ENCODE peak calls at places on chromosomes 12 and 14, in ten cellular contexts. S is ovary; G is left ventricle myocardium inferior; N is PC-3; B is left lung; W is AG04450; R is CD8-positive, alpha-beta memory T cell; A is endothelial cell of umbilical vein; C is right lobe of liver; H is neural progenitor cell. Y is an unnamed sample. For H3K9me3, the result is how much of the 10 kb centered on the place peaks cover.

GRCh38 chr14:62585247-62585646 is 460.0 kb downstream of the KCNH5 start:
- DNase-seq in S (no peak), G (no peak), N (no peak), B (no peak), W (no peak), R (no peak), A (no peak), C (no peak), H (no peak), Y (no peak)

GRCh38 chr12:32568241-32568640 is 110.9 kb upstream of the DNM1L start:
- DNase-seq in S (no peak), G (no peak), N (peak), B (no peak), W (peak), R (no peak), A (peak), C (no peak), H (no peak), Y (no peak)

GRCh38 chr14:68546839-68547238 is 246.0 kb downstream of the ZFP36L1 start:
- DNase-seq in S (no peak), G (no peak), N (peak), B (no peak), W (peak), R (no peak), A (no peak), C (no peak), H (no peak), Y (no peak)

GRCh38 chr14:57871487-57872080 is 5.7 kb upstream of the SLC35F4 start:
- DNase-seq in S (no peak), G (no peak), N (peak), B (no peak), W (peak), R (no peak), A (peak), C (no peak), H (peak), Y (no peak)

GRCh38 chr14:64510825-64511679 is 6.5 kb downstream of the ZBTB1 start:
- DNase-seq in S (no peak), G (no peak), N (peak), B (no peak), W (peak), R (peak), A (peak), C (no peak), H (peak), Y (no peak)

GRCh38 chr14:102317564-102318248 is 1.8 kb upstream of the ZNF839 start:
- DNase-seq in S (no peak), G (peak), N (peak), B (no peak), W (no peak), R (no peak), A (peak), C (no peak), H (peak), Y (no peak)

GRCh38 chr12:65269603-65270002 is 8.9 kb upstream of the MSRB3 start:
- DNase-seq in S (no peak), G (no peak), N (peak), B (no peak), W (no peak), R (no peak), A (peak), C (no peak), H (no peak), Y (no peak)

GRCh38 chr12:4539167-4539870 is 629 bp downstream of the RAD51AP1 start:
- DNase-seq in S (no peak), G (no peak), N (peak), B (no peak), W (no peak), R (no peak), A (no peak), C (no peak), H (no peak), Y (no peak)

GRCh38 chr14:20559461-20559904 is 1.4 kb downstream of the RNASE9 start:
- DNase-seq in S (no peak), G (no peak), N (no peak), B (no peak), W (no peak), R (no peak), A (no peak), C (no peak), H (peak), Y (no peak)

GRCh38 chr14:77947372-77947771 is 147.5 kb downstream of the ADCK1 start:
- DNase-seq in S (no peak), G (no peak), N (no peak), B (no peak), W (no peak), R (no peak), A (no peak), C (no peak), H (no peak), Y (no peak)
- H3K9me3 ChIP-seq in S (under half), G (under half), N (under half), B (under half), W (under half), R (under half), A (under half), C (under half), H (under half), Y (under half)

GRCh38 chr14:97262336-97262735 is 465.2 kb downstream of the VRK1 start:
- DNase-seq in S (no peak), G (no peak), N (no peak), B (no peak), W (no peak), R (no peak), A (no peak), C (no peak), H (no peak), Y (no peak)
- H3K27ac ChIP-seq in S (no peak), G (no peak), N (no peak), B (no peak), W (no peak), R (no peak), A (no peak), C (no peak), H (no peak), Y (no peak)

GRCh38 chr12:47085815-47086252 is 6.1 kb upstream of the AMIGO2 start:
- DNase-seq in S (no peak), G (no peak), N (peak), B (no peak), W (no peak), R (peak), A (peak), C (no peak), H (no peak), Y (no peak)
- H3K4me3 ChIP-seq in S (no peak), G (no peak), N (no peak), B (no peak), W (no peak), R (no peak), A (no peak), C (no peak), H (no peak), Y (no peak)

GRCh38 chr12:34048714-34049113 is 26.4 kb downstream of the ALG10 start:
- DNase-seq in S (no peak), G (no peak), N (no peak), B (no peak), W (no peak), R (no peak), A (no peak), C (no peak), H (no peak), Y (no peak)

GRCh38 chr12:34046570-34046969 is 24.3 kb downstream of the ALG10 start:
- DNase-seq in S (no peak), G (no peak), N (no peak), B (no peak), W (no peak), R (no peak), A (no peak), C (no peak), H (no peak), Y (no peak)

GRCh38 chr12:34051486-34051885 is 29.2 kb downstream of the ALG10 start:
- DNase-seq in S (no peak), G (no peak), N (no peak), B (no peak), W (no peak), R (no peak), A (no peak), C (no peak), H (no peak), Y (no peak)
- H3K9me3 ChIP-seq in S (under half), G (under half), N (under half), B (under half), W (under half), R (under half), A (under half), C (under half), H (under half), Y (under half)

DNA sequence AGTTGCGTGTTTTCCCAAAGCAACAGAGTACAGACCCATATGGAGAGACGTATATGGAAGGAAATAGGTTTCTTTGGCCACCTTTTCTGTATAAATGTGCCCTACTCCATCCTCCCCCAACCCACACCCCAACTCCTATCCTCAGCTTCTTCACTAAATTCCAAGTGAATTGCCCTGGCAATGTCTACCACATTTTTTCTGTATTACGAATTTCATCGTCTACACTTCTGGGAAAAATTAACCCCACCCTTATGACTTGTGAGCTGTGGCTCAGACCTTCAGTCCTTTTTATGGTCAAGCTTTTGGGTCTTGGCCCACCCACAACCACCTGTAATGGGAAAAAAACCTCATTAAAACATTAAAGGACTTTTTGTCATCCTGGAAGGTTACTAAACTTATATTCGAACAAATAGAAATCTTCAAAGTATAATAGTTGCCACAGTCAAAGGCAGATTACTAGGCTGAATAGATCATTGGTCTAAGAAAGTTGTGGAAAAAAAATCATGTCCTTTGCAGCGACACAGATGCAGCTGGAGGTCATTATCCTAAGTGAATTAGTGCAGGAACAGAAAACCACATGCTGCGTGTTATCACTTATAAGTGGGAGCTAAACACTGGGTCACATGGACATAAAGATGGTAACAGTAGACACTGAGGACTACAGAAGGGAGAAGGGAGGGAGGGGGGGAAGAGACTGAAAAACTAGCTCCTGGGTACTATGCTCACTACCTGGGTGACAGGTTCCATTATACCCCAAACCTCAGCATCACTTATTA is 15.7 kb upstream of the NFKBIA start:
- DNase-seq in S (no peak), G (no peak), N (peak), B (no peak), W (no peak), R (no peak), A (no peak), C (no peak), H (no peak), Y (no peak)
- H3K27ac ChIP-seq in S (no peak), G (no peak), N (peak), B (no peak), W (no peak), R (no peak), A (peak), C (no peak), H (no peak), Y (peak)

DNA sequence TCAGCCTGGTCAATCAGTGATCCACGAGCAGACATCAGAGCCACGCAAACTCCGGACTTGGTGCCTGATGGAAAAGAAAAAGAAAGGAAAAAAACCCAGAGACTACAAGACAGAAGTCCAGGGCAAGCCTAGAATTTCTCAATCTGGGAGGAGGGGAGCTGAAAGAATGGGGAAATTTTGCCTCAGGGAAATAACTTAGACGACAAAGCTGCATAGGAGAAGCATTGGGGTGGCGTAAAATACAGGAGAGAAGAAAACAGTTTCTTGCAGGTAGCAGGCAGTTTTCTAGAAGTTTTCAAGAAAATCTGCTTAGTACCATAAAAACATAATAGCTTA is 2.6 kb upstream of the SLC11A2 start:
- DNase-seq in S (no peak), G (no peak), N (peak), B (no peak), W (no peak), R (no peak), A (no peak), C (no peak), H (no peak), Y (no peak)
- H3K4me3 ChIP-seq in S (no peak), G (no peak), N (peak), B (no peak), W (no peak), R (no peak), A (no peak), C (no peak), H (no peak), Y (no peak)

GRCh38 chr14:101060171-101060601 is 156.7 kb upstream of the RTL1 start:
- DNase-seq in S (peak), G (no peak), N (no peak), B (peak), W (no peak), R (no peak), A (no peak), C (peak), H (no peak), Y (no peak)

GRCh38 chr14:101057394-101057793 is 153.9 kb upstream of the RTL1 start:
- DNase-seq in S (no peak), G (no peak), N (no peak), B (no peak), W (no peak), R (no peak), A (no peak), C (no peak), H (no peak), Y (no peak)

GRCh38 chr14:101056446-101056845 is 152.9 kb upstream of the RTL1 start:
- DNase-seq in S (no peak), G (no peak), N (no peak), B (no peak), W (no peak), R (no peak), A (no peak), C (no peak), H (no peak), Y (no peak)

GRCh38 chr14:101055776-101056374 is 152.4 kb upstream of the RTL1 start:
- DNase-seq in S (peak), G (no peak), N (no peak), B (peak), W (no peak), R (no peak), A (no peak), C (peak), H (no peak), Y (no peak)

DNA sequence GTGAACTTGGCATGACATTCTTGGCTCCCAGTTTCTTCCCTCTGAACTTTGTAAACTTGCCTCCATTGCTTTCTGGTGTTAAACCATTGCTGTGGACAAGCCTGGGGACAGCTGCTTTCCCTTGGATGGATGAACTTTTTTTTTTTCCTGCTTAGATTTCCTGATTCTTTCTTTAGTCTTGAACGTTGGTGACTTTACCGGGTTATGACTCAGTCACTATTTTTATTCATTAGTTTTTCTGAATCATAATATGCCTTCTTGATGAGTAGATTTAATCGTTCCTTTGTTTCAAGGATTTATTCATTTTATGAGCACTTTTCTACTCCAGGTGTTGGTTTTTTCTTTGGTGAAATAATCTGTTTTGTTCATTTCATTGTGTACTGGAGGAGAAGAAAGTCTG is 155.0 kb upstream of the RTL1 start:
- DNase-seq in S (no peak), G (no peak), N (peak), B (no peak), W (no peak), R (no peak), A (peak), C (no peak), H (no peak), Y (no peak)
- H3K9me3 ChIP-seq in S (under half), G (under half), N (under half), B (under half), W (under half), R (under half), A (under half), C (under half), H (under half), Y (under half)

GRCh38 chr12:52832960-52833905 is 878 bp downstream of the KRT79 start:
- DNase-seq in S (no peak), G (no peak), N (no peak), B (no peak), W (no peak), R (no peak), A (no peak), C (no peak), H (no peak), Y (no peak)
- H3K27ac ChIP-seq in S (no peak), G (no peak), N (no peak), B (no peak), W (no peak), R (no peak), A (no peak), C (no peak), H (no peak), Y (no peak)

GRCh38 chr14:89618821-89619551 is 202.0 kb upstream of the FOXN3 start:
- DNase-seq in S (peak), G (peak), N (peak), B (peak), W (no peak), R (peak), A (peak), C (peak), H (peak), Y (peak)
- H3K4me3 ChIP-seq in S (peak), G (peak), N (peak), B (peak), W (peak), R (peak), A (peak), C (peak), H (peak), Y (peak)

GRCh38 chr14:106207316-106207715 is 680.9 kb downstream of the TMEM121 start:
- DNase-seq in S (no peak), G (no peak), N (no peak), B (no peak), W (no peak), R (no peak), A (no peak), C (no peak), H (no peak), Y (no peak)
- H3K9me3 ChIP-seq in S (under half), G (under half), N (under half), B (under half), W (half or more), R (under half), A (under half), C (under half), H (under half), Y (under half)